ENCODE peak calls at places on chromosomes 12 and 14, in four cellular contexts. H is esophagus muscularis mucosa, M is GM12892, Q is GM23338. R is an unnamed sample.

GRCh38 chr12:95959107-95959506 is 16.0 kb downstream of the AMDHD1 start:
- DNase-seq in Q (peak), M (no peak), H (no peak), R (no peak)

GRCh38 chr12:121767525-121768016 is 25.9 kb downstream of the RHOF start:
- DNase-seq in M (no peak), H (no peak), Q (no peak), R (no peak)

GRCh38 chr14:66288511-66288910 is 197.7 kb upstream of the CCDC196 start:
- DNase-seq in Q (no peak), H (no peak), M (no peak), R (no peak)

GRCh38 chr12:11765421-11765816 is 115.9 kb downstream of the ETV6 start:
- DNase-seq in Q (no peak), M (no peak), H (no peak), R (no peak)

GRCh38 chr12:117193903-117194302 is 3.6 kb upstream of the FBXO21 start:
- DNase-seq in H (no peak), Q (no peak), M (no peak), R (no peak)

GRCh38 chr12:31491819-31492598 is 98.9 kb downstream of the DENND5B start:
- DNase-seq in Q (peak), H (no peak), M (no peak), R (no peak)

GRCh38 chr12:10607885-10608458 is 5.4 kb downstream of the MAGOHB start:
- DNase-seq in M (no peak), Q (peak), H (no peak), R (no peak)

GRCh38 chr14:67815573-67816235 is 686 bp downstream of the ZFYVE26 start:
- DNase-seq in Q (peak), M (no peak), H (no peak), R (no peak)

GRCh38 chr12:51126297-51126696 is 42.9 kb upstream of the CSRNP2 start:
- DNase-seq in H (no peak), M (no peak), Q (no peak), R (no peak)

GRCh38 chr12:6376079-6376941 is 947 bp upstream of the SCNN1A start:
- DNase-seq in M (no peak), Q (peak), H (no peak), R (peak)

GRCh38 chr12:57465030-57465746 is 5.6 kb downstream of the GLI1 start:
- DNase-seq in M (no peak), H (no peak), Q (no peak), R (no peak)

DNA sequence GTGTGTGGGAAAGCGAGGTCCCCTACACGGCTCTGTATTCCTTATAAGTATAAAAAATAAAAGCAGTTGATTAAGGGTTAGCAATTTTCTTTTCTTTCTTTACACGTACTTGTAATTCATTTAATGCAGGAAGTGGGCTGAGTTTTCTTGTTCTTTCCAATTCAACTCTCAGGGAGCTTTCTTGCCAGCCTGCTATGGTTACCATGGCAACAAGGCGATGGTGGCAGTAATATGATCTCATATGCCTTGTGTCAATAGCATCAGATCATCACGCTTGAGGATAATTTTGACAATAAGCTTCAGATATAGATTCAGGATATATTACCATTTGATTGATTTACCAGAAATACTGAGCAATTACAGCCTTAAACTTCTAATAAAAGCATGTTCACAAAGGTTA is 466.5 kb downstream of the APAF1 start:
- DNase-seq in H (no peak), Q (peak), M (no peak), R (no peak)
- TF ChIP-seq POLR2AphosphoS5 in H (no peak), Q (no peak), M (no peak), R (no peak)

DNA sequence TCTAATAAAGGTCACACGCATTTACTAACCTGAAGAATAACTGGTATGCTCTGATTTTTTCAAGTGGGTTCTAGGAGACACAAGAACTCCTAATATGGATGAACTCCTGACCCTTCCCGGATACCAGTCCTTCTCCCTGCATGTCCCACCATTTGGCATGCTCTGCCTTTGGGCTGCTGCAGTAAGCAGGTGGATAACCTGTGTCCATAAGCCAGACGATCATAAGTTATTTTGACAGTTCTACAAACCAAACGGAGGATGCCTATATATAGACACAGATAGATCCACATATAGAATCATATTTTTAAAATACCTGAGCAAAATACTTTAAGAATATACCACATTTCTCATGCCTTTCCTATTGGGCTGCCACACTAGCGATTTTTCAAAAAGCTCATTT is 49.4 kb downstream of the TMTC1 start:
- DNase-seq in Q (no peak), M (no peak), H (no peak), R (no peak)
- TF ChIP-seq POLR2AphosphoS5 in Q (no peak), M (no peak), H (no peak), R (no peak)

GRCh38 chr12:90253674-90254181 is 545.1 kb upstream of the ATP2B1 start:
- DNase-seq in Q (peak), H (peak), M (peak), R (peak)
- TF ChIP-seq POLR2AphosphoS5 in Q (no peak), H (peak), M (no peak), R (peak)

DNA sequence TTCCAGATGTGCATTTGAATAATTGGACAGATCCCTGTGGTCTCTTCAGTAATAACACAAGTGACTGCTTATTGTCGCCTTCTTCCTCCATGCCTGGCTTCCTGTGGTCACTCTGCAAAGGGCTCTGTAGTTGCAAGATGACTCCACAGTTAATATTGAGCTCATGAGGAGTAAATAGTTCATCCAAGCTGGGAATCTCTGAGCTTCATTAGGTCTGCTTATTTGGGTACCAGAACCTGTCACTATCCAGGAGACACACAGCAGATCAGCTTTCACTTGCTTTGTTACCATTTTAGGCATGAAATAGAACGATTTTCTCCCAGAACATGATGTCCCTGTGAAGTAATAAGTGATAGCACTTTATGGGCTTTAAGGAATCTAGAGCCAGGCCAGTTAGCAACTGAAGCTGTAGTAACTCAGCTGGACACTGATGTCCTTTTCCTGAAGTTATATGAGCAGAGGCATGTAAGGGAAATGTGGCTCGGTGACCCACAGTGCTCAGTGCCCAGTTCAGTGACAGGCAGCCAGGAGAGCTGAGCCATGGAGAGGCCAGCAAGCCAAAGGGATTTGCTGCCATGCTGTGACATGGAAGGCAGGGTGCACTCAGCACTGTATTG is 50.1 kb downstream of the CRADD start:
- DNase-seq in M (no peak), H (no peak), Q (no peak), R (no peak)
- TF ChIP-seq POLR2AphosphoS5 in M (no peak), H (peak), Q (no peak), R (peak)

DNA sequence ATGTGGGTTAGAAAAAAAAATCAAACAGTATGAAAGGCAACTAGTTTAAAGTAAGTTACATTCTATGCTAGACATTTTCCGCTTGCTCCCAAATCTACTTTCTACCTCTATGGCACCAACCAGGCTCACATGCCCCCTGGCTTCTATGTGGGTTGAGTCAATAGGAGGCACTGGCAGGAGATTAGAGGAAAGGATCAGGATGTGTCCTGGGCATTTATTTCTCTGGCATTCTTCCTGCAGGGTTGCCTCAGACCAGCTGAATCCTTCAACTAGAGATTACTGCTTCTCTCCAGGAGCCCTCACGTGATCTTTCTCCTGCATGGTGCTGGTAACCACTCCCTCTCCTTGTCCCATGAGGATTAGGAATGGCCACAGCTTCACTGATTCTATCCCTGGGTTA is 14.9 kb upstream of the CCDC60 start:
- DNase-seq in Q (no peak), M (no peak), H (no peak), R (peak)
- TF ChIP-seq POLR2AphosphoS5 in Q (no peak), M (no peak), H (no peak), R (no peak)

GRCh38 chr12:125246346-125246656 is 181.1 kb downstream of the AACS start:
- DNase-seq in M (no peak), Q (no peak), H (no peak), R (no peak)
- TF ChIP-seq POLR2AphosphoS5 in M (no peak), Q (no peak), H (no peak), R (no peak)

GRCh38 chr14:65028937-65029336 is 42.2 kb downstream of the FNTB start:
- DNase-seq in H (no peak), M (no peak), Q (no peak), R (no peak)

GRCh38 chr14:65026526-65026925 is 39.8 kb downstream of the FNTB start:
- DNase-seq in M (no peak), Q (no peak), H (no peak), R (no peak)

GRCh38 chr14:65024957-65025356 is 38.3 kb downstream of the FNTB start:
- DNase-seq in H (no peak), M (no peak), Q (no peak), R (no peak)

GRCh38 chr14:65027127-65027799 is 40.6 kb downstream of the FNTB start:
- DNase-seq in Q (no peak), M (no peak), H (no peak), R (no peak)

DNA sequence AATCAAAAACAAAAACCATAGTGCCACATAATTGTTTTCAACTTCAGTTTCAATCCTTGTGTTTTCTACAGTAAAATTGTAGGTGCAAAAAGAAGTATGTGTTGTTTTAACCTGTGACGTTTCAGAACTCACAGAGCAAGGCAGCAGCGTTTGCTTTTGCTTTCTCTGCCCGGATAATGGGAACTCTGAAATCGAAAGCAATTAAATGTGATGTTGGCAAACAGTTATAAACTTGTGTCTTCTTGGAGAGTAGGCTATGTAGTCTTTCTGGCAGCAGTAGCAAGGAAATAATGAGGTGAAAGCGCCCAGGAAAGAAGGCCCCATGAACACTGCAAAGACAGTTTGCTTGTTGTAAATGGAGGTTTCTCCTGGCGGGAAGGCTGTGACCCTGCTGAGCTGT is 39.1 kb downstream of the FNTB start:
- DNase-seq in Q (no peak), H (no peak), M (no peak), R (no peak)
- TF ChIP-seq POLR2AphosphoS5 in Q (no peak), H (no peak), M (no peak), R (no peak)

DNA sequence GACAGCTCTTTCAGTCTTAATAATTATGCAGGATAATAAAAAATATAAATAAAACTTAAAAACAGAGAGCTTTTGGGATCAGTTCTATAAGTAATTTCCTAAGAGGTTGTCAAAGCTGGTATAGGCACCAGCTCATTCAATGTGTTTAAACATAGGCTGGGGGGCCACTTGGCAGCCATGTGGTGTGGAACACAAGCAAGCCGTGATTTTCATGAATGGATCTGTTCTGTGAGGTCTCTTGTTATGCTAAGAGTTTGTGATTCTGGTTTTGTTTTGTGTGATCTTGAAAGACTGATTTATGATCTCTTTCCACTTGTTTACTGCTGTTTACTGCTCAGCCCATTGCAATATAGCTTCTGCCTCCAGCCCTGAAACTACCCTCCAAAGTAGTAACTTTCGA is 240.9 kb downstream of the FBXL14 start:
- DNase-seq in H (no peak), M (no peak), Q (no peak), R (no peak)
- TF ChIP-seq POLR2AphosphoS5 in H (no peak), M (no peak), Q (no peak), R (no peak)

DNA sequence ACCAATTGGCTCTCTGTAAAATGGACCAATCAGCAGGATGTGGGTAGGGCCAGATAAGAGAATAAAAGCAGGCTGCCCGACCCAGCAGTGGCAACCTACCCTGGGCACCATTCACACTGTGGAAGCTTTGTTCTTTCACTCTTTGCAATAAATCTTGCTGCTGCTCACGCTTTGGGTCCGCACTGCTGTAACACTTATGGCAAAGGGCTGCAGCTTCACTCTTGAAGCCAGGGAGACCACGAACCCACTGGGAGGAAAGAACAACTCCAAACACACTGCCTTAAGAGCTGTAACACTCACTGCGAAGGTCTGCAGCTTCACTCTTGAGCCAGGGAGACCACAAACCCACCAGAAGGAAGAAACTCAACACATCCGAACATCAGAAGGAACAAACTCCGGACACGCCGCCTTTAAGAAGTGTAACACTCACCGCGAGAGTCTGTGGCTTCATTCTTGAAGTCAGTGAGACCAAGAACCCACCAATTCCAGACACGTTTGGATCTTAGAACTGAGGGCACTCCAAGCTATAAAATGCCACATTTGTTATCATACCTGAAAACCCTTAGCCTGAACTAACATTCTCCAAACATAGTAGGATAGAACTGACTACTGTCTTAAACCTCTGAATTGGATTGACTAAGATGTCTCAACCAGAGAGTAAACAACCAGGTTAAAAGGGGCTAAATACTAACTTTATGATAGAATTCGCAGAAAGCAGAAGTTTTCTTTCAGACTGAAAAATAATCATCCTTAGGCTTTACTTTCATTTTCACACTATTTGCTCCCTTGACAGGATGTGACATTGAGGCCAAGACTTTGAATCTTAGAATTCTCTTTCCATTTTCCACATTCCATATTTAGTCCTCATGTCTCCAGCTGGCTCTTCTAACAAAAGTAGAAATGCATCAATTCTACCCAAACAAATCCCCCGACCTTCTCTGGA is 33.6 kb downstream of the CDKL1 start:
- DNase-seq in M (no peak), H (no peak), Q (no peak), R (no peak)
- TF ChIP-seq POLR2AphosphoS5 in M (peak), H (no peak), Q (no peak), R (no peak)

GRCh38 chr12:48999371-49000131 is at the start of gene DDN:
- DNase-seq in Q (peak), H (no peak), M (peak), R (no peak)

GRCh38 chr12:48997719-48998496 is 1.3 kb downstream of the DDN start:
- DNase-seq in M (peak), H (no peak), Q (peak), R (peak)

GRCh38 chr12:48995061-48995879 is 3.9 kb downstream of the DDN start:
- DNase-seq in H (peak), M (peak), Q (peak), R (peak)

GRCh38 chr12:48998497-48999353 is 450 bp downstream of the DDN start:
- DNase-seq in H (no peak), Q (peak), M (peak), R (peak)

DNA sequence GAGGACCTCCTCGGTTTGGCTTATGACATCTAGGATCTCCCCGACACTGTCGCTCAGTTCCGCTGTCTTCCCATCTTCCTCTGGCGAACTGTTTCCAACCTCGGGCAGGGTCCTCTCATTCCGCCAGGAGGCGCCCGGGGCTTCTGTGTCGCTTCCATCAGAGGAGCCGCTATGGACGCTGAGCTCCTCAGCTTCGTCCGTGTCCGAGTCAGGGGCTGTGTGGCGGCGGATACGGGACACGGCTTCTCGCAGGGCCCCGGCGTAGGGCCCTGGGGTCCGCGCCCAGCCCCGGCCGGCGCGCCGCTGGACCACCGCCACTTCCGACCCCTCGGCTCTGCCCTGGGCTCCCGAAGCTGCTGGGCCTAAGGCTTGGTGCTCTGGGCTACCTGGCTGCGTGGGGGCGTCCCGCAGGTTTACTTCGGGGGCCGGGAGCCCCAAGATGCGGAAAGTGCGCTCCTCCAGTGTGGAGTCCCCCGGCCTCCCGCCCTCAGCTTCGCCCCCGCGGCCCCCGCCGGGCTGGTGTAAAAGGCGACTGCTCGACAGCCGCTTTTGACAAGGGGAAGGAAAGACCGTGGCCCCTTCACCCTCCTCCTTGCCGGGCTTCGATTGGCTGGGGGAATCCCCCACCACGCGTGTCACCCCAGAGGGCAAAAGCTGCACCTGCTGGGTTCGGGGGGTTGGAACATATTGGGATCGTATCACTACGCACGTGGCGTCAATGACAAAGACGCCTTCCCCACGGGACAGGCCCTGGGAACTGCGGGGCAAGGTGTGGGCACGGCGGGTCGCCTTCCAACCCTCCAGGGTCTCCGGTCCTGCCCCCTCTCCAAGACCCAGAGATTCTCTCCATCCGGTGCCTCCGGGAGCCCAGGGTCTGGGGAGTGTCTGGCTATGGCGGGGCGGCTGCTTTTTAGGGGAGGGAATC is 2.1 kb downstream of the DDN start:
- DNase-seq in M (peak), H (peak), Q (peak), R (peak)
- TF ChIP-seq POLR2AphosphoS5 in M (no peak), H (no peak), Q (no peak), R (no peak)